ENCODE peak calls at places on chromosomes 13 and 19, in five cellular contexts. M is ascending aorta, J is osteoblast, W is heart right ventricle, C is Peyer's patch. F is an unnamed sample.

GRCh38 chr19:41939861-41940442 is 11.7 kb upstream of the ERFL start:
- DNase-seq in M (no peak), J (peak; percentile 93), W (no peak), C (peak; percentile 78), F (no peak)

GRCh38 chr13:110137677-110138008 is 169.3 kb downstream of the COL4A1 start:
- DNase-seq in M (no peak), J (peak; percentile 81), W (peak; percentile 51), C (no peak), F (no peak)

GRCh38 chr13:107553838-107554237 is 661.5 kb downstream of the LIG4 start:
- DNase-seq in M (no peak), J (no peak), W (no peak), C (no peak), F (no peak)

GRCh38 chr13:83883061-83883523 is 818 bp upstream of the SLITRK1 start:
- DNase-seq in M (no peak), J (no peak), W (no peak), C (no peak), F (no peak)

GRCh38 chr13:84433024-84433423 is 550.8 kb upstream of the SLITRK1 start:
- DNase-seq in M (no peak), J (no peak), W (no peak), C (no peak), F (no peak)

GRCh38 chr19:8212916-8213315 is 3.7 kb downstream of the CERS4 start:
- DNase-seq in M (no peak), J (no peak), W (no peak), C (no peak), F (no peak)

GRCh38 chr13:72757792-72758535 is 23.7 kb downstream of the DIS3 start:
- DNase-seq in M (no peak), J (no peak), W (no peak), C (no peak), F (no peak)

GRCh38 chr19:13460045-13460444 is 46.2 kb downstream of the CACNA1A start:
- DNase-seq in M (no peak), J (no peak), W (no peak), C (no peak), F (no peak)

GRCh38 chr19:2997720-2998119 is 20.4 kb downstream of the TLE6 start:
- DNase-seq in M (no peak), J (peak; percentile 45), W (no peak), C (no peak), F (no peak)

GRCh38 chr13:44726777-44727176 is 150.6 kb upstream of the TSC22D1 start:
- DNase-seq in M (no peak), J (no peak), W (no peak), C (peak; percentile 50), F (no peak)

GRCh38 chr13:63901630-63902029 is 2486.0 kb upstream of the PCDH20 start:
- DNase-seq in M (no peak), J (no peak), W (no peak), C (no peak), F (no peak)

GRCh38 chr13:93226623-93227279 is at the start of gene GPC6:
- DNase-seq in M (peak; percentile 80), J (peak; percentile 90), W (no peak), C (no peak), F (no peak)

GRCh38 chr19:27765912-27766725 is 1446.8 kb downstream of the UQCRFS1 start:
- DNase-seq in M (peak; percentile 34), J (no peak), W (no peak), C (no peak), F (no peak)

GRCh38 chr13:109362606-109363005 is 423.8 kb downstream of the IRS2 start:
- DNase-seq in M (no peak), J (no peak), W (no peak), C (no peak), F (no peak)

GRCh38 chr13:33218020-33218419 is 67.5 kb downstream of the STARD13 start:
- DNase-seq in M (no peak), J (no peak), W (no peak), C (no peak), F (no peak)

GRCh38 chr19:45842198-45842597 is 20.7 kb downstream of the SYMPK start:
- DNase-seq in M (no peak), J (no peak), W (no peak), C (no peak), F (no peak)

GRCh38 chr13:23159587-23160240 is 21.1 kb upstream of the SGCG start:
- DNase-seq in M (no peak), J (no peak), W (no peak), C (no peak), F (no peak)

GRCh38 chr13:77554079-77554478 is 18.6 kb downstream of the SCEL start:
- DNase-seq in M (no peak), J (no peak), W (no peak), C (no peak), F (no peak)

GRCh38 chr19:50557009-50557613 is 11.1 kb downstream of the LRRC4B start:
- DNase-seq in M (no peak), J (peak; percentile 37), W (no peak), C (no peak), F (no peak)

GRCh38 chr19:11539495-11540365 is 1.1 kb downstream of the CNN1 start:
- DNase-seq in M (peak; percentile 81), J (peak; percentile 89), W (no peak), C (no peak), F (no peak)

GRCh38 chr19:6718741-6719539 is 1.5 kb downstream of the C3 start:
- DNase-seq in M (no peak), J (peak; percentile 95), W (no peak), C (no peak), F (no peak)

DNA sequence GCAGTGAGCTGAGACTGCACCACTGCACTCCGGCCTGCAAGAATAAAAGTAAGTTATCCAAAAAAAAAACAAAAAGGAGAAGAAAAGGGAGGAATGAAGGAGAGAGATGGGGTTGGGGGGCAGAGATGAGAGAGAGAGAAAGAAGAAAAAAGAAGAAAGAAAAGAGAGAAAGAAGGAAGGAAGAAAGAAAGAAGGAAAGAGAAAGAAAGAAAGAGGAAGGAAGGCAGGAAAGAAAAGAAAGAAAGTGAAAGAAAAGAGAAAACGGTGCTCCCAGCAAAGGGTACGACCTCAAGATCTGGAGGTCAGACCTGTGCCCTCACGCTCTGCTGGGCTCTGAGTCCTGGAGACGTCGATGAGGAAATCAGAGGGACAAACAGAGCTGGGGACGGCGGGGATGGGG is 3.7 kb downstream of the A1BG start:
- DNase-seq in M (no peak), J (no peak), W (no peak), C (no peak), F (no peak)
- H3K4me1 ChIP-seq in M (no peaks in the 10 kb centered on the region), J (no peaks in the 10 kb centered on the region), W (peaks cover 18% of the 10 kb centered on the region), C (peaks cover 4% of the 10 kb centered on the region), F (no peaks in the 10 kb centered on the region)

DNA sequence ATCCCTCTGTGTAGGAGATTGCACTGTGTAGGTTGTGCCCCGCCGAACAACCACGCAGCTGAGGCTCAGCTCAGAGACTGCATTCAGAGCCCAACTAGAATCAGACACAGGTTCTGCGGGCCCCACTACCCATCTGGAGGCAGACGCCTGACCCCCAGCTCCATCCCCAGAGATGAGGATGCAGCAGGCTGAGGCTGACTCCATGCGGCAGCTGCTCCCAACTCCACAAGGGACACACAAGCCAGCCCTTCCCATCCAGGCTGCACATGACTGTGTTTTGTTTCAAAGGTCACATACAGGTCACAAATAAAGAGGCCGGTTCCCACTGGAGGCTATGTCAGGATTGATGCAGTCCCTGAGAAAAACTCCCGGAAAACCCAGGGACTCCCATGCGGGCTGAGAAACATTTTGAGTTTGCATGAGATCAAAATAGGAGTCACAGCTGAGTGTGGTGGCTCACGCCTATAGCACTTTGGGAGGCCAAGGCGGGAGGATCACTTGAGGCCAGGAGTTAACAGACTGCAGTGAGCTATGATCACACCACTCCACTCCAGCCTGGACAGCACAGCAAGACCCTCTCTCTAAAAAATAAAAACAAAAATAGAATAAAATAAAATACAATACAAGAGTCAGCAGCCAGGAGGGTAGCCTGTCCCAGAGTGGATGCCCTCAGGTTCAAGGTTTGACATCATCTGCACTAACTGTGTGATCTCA is 14.0 kb downstream of the ELL start:
- DNase-seq in M (no peak), J (peak; percentile 73), W (peak; percentile 53), C (peak; percentile 66), F (no peak)
- H3K4me1 ChIP-seq in M (peaks cover 40% of the 10 kb centered on the region), J (peaks cover 21% of the 10 kb centered on the region), W (peaks cover 79% of the 10 kb centered on the region), C (peaks cover 44% of the 10 kb centered on the region), F (peaks cover 64% of the 10 kb centered on the region)

GRCh38 chr13:112728375-112729126 is 38.7 kb downstream of the ATP11A start:
- DNase-seq in M (no peak), J (no peak), W (no peak), C (peak; percentile 35), F (no peak)
- H3K4me1 ChIP-seq in M (no peaks in the 10 kb centered on the region), J (no peaks in the 10 kb centered on the region), W (peaks cover 59% of the 10 kb centered on the region), C (no peaks in the 10 kb centered on the region), F (no peaks in the 10 kb centered on the region)

GRCh38 chr13:43300817-43301216 is 277.4 kb downstream of the DNAJC15 start:
- DNase-seq in M (no peak), J (no peak), W (no peak), C (no peak), F (no peak)
- H3K4me1 ChIP-seq in M (peaks cover 3% of the 10 kb centered on the region), J (peaks cover 32% of the 10 kb centered on the region), W (peaks cover 18% of the 10 kb centered on the region), C (no peaks in the 10 kb centered on the region), F (peaks cover 5% of the 10 kb centered on the region)

DNA sequence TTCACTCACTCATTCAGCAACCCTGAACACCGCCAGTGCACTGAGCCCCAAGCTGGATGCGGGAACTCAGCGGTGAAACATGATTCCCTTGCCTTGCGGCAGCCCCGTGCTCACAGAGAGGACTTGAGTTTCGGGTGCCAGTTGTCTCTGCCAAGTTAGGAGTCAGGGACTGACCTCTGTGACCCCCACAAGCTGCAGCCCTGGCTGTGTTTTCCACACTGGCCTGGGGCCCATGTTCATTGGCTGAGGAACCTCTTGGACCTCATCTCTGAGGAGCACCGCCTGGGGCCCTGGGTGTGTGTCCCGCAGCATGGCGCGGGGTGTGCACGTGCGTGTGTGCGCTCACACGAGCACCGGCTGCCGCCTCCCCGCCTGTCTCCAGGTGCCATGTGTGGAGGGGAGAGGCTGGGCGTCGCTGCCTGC is 31.0 kb downstream of the CAPN12 start:
- DNase-seq in M (no peak), J (peak; percentile 43), W (peak; percentile 79), C (no peak), F (no peak)
- H3K4me1 ChIP-seq in M (peaks cover 46% of the 10 kb centered on the region), J (peaks cover 33% of the 10 kb centered on the region), W (peaks cover 79% of the 10 kb centered on the region), C (no peaks in the 10 kb centered on the region), F (peaks cover 76% of the 10 kb centered on the region)

DNA sequence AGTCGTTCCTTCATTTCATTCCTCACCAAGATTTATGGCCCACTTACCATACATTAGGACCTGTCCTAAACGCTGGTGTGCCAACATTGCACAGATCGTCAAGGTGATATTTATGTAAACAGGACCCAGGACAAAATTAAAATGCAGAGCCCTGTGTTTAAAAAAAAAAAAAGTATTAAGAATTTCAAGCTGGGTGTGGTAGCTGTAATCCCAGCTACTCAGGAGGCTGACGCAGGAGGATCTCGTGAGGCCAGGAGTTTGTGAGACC is 6.5 kb upstream of the ZNF444 start:
- DNase-seq in M (no peak), J (no peak), W (no peak), C (no peak), F (no peak)
- H3K4me1 ChIP-seq in M (no peaks in the 10 kb centered on the region), J (peaks cover 24% of the 10 kb centered on the region), W (peaks cover under 1% of the 10 kb centered on the region), C (no peaks in the 10 kb centered on the region), F (peaks cover 18% of the 10 kb centered on the region)

F was measured in thoracic aorta.